ENCODE peak calls at places on chromosomes 11 and 22, in ten cellular contexts. G is ureter; X is AG04449; F is RPMI8226; Z is A172; T is stimulated activated CD4-positive, alpha-beta T cell treated with anti-CD3 and anti-CD28 coated beads, Interleukin-4, amount 100 ng/mL, for 48 hours; Q is pancreas; O is heart right ventricle; J is HuH-7.5; N is HT1080. V is an unnamed sample.
A peak's percentile ranks its signal among the peaks of the same experiment; 100 is the strongest.

GRCh38 chr22:46614070-46614931 is 5.9 kb upstream of the GRAMD4 start:
- DNase-seq in G (no peak), X (no peak), F (peak; percentile 83), Z (no peak), T (peak; percentile 33), Q (no peak), O (no peak), J (no peak), N (no peak), V (no peak)

GRCh38 chr11:43269229-43269928 is 42.4 kb upstream of the API5 start:
- DNase-seq in G (no peak), X (no peak), F (no peak), Z (no peak), T (no peak), Q (no peak), O (peak; percentile 29), J (no peak), N (no peak), V (no peak)

GRCh38 chr11:45817191-45817590 is 12.2 kb downstream of the SLC35C1 start:
- DNase-seq in G (no peak), X (no peak), F (peak; percentile 78), Z (no peak), T (no peak), Q (no peak), O (no peak), J (no peak), N (no peak), V (no peak)

GRCh38 chr11:68560216-68560615 is 99.7 kb downstream of the PPP6R3 start:
- DNase-seq in G (no peak), X (no peak), F (no peak), Z (no peak), T (no peak), Q (no peak), O (no peak), J (no peak), N (no peak), V (no peak)

GRCh38 chr11:131917634-131918384 is 547.4 kb downstream of the NTM start:
- DNase-seq in G (no peak), X (no peak), F (no peak), Z (no peak), T (no peak), Q (no peak), O (no peak), J (no peak), N (no peak), V (no peak)

GRCh38 chr11:112961751-112962747 is 829 bp downstream of the NCAM1 start:
- DNase-seq in G (no peak), X (no peak), F (peak; percentile 60), Z (no peak), T (no peak), Q (peak; percentile 7), O (peak; percentile 25), J (no peak), N (peak; percentile 40), V (no peak)

GRCh38 chr11:1771700-1772099 is 8.0 kb upstream of the CTSD start:
- DNase-seq in G (no peak), X (no peak), F (no peak), Z (no peak), T (no peak), Q (peak; percentile 4), O (no peak), J (no peak), N (peak; percentile 71), V (no peak)

GRCh38 chr11:117953029-117953671 is 23.9 kb upstream of the TMPRSS13 start:
- DNase-seq in G (no peak), X (no peak), F (peak; percentile 53), Z (no peak), T (no peak), Q (no peak), O (no peak), J (no peak), N (no peak), V (no peak)

GRCh38 chr11:68211546-68211945 is 1.6 kb downstream of the KMT5B start:
- DNase-seq in G (no peak), X (no peak), F (no peak), Z (no peak), T (no peak), Q (peak; percentile 41), O (no peak), J (no peak), N (no peak), V (no peak)

GRCh38 chr11:36218283-36218921 is 70.8 kb downstream of the COMMD9 start:
- DNase-seq in G (no peak), X (no peak), F (no peak), Z (no peak), T (no peak), Q (no peak), O (no peak), J (no peak), N (no peak), V (no peak)

GRCh38 chr11:96388891-96389603 is 665 bp downstream of the CCDC82 start:
- DNase-seq in G (no peak), X (no peak), F (no peak), Z (no peak), T (no peak), Q (no peak), O (no peak), J (no peak), N (peak; percentile 2), V (peak; percentile 6)

GRCh38 chr11:1820463-1821325 is 14.1 kb upstream of the SYT8 start:
- DNase-seq in G (no peak), X (peak; percentile 12), F (no peak), Z (no peak), T (no peak), Q (no peak), O (no peak), J (no peak), N (no peak), V (no peak)

GRCh38 chr22:19607198-19608113 is 83.2 kb upstream of the CLDN5 start:
- DNase-seq in G (no peak), X (no peak), F (peak; percentile 71), Z (no peak), T (peak; percentile 44), Q (peak; percentile 27), O (no peak), J (no peak), N (no peak), V (no peak)

GRCh38 chr11:8501838-8502237 is 92.2 kb downstream of the STK33 start:
- DNase-seq in G (no peak), X (peak; percentile 3), F (no peak), Z (no peak), T (no peak), Q (no peak), O (no peak), J (no peak), N (peak; percentile 57), V (no peak)

GRCh38 chr22:31861226-31861840 is 83.0 kb upstream of the YWHAH start:
- DNase-seq in G (no peak), X (no peak), F (no peak), Z (no peak), T (no peak), Q (no peak), O (no peak), J (no peak), N (no peak), V (no peak)

GRCh38 chr22:37242395-37242918 is 1.6 kb downstream of the RAC2 start:
- DNase-seq in G (peak; percentile 66), X (no peak), F (peak; percentile 78), Z (peak; percentile 80), T (peak; percentile 79), Q (no peak), O (peak; percentile 43), J (no peak), N (peak; percentile 87), V (no peak)

GRCh38 chr11:76298255-76298654 is 82.7 kb downstream of the THAP12 start:
- DNase-seq in G (no peak), X (no peak), F (no peak), Z (no peak), T (no peak), Q (no peak), O (no peak), J (no peak), N (no peak), V (no peak)

GRCh38 chr11:85758026-85758425 is 52.9 kb downstream of the SYTL2 start:
- DNase-seq in G (no peak), X (no peak), F (no peak), Z (no peak), T (no peak), Q (no peak), O (no peak), J (no peak), N (no peak), V (no peak)

GRCh38 chr22:42930810-42931420 is 73.8 kb upstream of the ARFGAP3 start:
- DNase-seq in G (no peak), X (no peak), F (no peak), Z (peak; percentile 11), T (no peak), Q (peak; percentile 78), O (peak; percentile 36), J (no peak), N (peak; percentile 55), V (no peak)

GRCh38 chr22:27985323-27986275 is 66.5 kb upstream of the PITPNB start:
- DNase-seq in G (no peak), X (no peak), F (no peak), Z (no peak), T (no peak), Q (peak; percentile 1), O (no peak), J (no peak), N (no peak), V (no peak)

GRCh38 chr11:2304156-2305139 is 2.6 kb downstream of the TSPAN32 start:
- DNase-seq in G (peak; percentile 43), X (no peak), F (no peak), Z (peak; percentile 48), T (no peak), Q (no peak), O (no peak), J (no peak), N (no peak), V (no peak)

GRCh38 chr11:113907681-113908080 is 3.1 kb downstream of the HTR3B start:
- DNase-seq in G (no peak), X (no peak), F (no peak), Z (no peak), T (no peak), Q (no peak), O (no peak), J (no peak), N (no peak), V (no peak)

GRCh38 chr22:31923166-31923565 is 21.2 kb upstream of the YWHAH start:
- DNase-seq in G (no peak), X (no peak), F (peak; percentile 54), Z (no peak), T (no peak), Q (no peak), O (no peak), J (no peak), N (peak; percentile 62), V (no peak)